ENCODE peak calls at places on chromosome 17, in four cellular contexts. One of them, this sample, is unnamed. For H3K27me3 and H3K4me1, the result is how much of the 10 kb centered on the place peaks cover.

GRCh38 chr17:1029196-1029911 is 32.4 kb downstream of the TIMM22 start:
- DNase-seq in heart right ventricle: no peak
- DNase-seq in psoas muscle: peak
- DNase-seq in mesenchymal stem cell: peak
- DNase-seq in this sample: peak

GRCh38 chr17:4534515-4534914 is 20.7 kb downstream of the MYBBP1A start:
- DNase-seq in heart right ventricle: no peak
- DNase-seq in psoas muscle: peak
- DNase-seq in mesenchymal stem cell: no peak
- DNase-seq in this sample: no peak

GRCh38 chr17:75738218-75738802 is 17.1 kb downstream of the ITGB4 start:
- DNase-seq in heart right ventricle: no peak
- DNase-seq in psoas muscle: peak
- DNase-seq in mesenchymal stem cell: no peak
- DNase-seq in this sample: no peak

GRCh38 chr17:49512296-49513043 is 17.4 kb downstream of the NGFR start:
- DNase-seq in heart right ventricle: no peak
- DNase-seq in psoas muscle: no peak
- DNase-seq in mesenchymal stem cell: no peak
- DNase-seq in this sample: no peak

GRCh38 chr17:80512233-80512632 is 32.4 kb upstream of the RPTOR start:
- DNase-seq in heart right ventricle: no peak
- DNase-seq in psoas muscle: no peak
- DNase-seq in mesenchymal stem cell: peak
- DNase-seq in this sample: peak

GRCh38 chr17:81727324-81728031 is 15.4 kb downstream of the SLC25A10 start:
- DNase-seq in heart right ventricle: no peak
- DNase-seq in psoas muscle: no peak
- DNase-seq in mesenchymal stem cell: no peak
- DNase-seq in this sample: no peak

GRCh38 chr17:4043862-4044261 is 79.6 kb upstream of the ATP2A3 start:
- DNase-seq in heart right ventricle: no peak
- DNase-seq in psoas muscle: no peak
- DNase-seq in mesenchymal stem cell: no peak
- DNase-seq in this sample: no peak

GRCh38 chr17:32281011-32281451 is 15.4 kb downstream of the RHBDL3 start:
- DNase-seq in heart right ventricle: peak
- DNase-seq in psoas muscle: peak
- DNase-seq in mesenchymal stem cell: no peak
- DNase-seq in this sample: no peak

GRCh38 chr17:38871247-38871991 is 1.6 kb downstream of the LASP1 start:
- DNase-seq in heart right ventricle: peak
- DNase-seq in psoas muscle: peak
- DNase-seq in mesenchymal stem cell: peak
- DNase-seq in this sample: peak

GRCh38 chr17:7292194-7292593 is 2.2 kb downstream of the YBX2 start:
- DNase-seq in heart right ventricle: no peak
- DNase-seq in psoas muscle: no peak
- DNase-seq in mesenchymal stem cell: no peak
- DNase-seq in this sample: no peak

GRCh38 chr17:1834378-1835149 is 4.8 kb downstream of the RPA1 start:
- DNase-seq in heart right ventricle: no peak
- DNase-seq in psoas muscle: no peak
- DNase-seq in mesenchymal stem cell: no peak
- DNase-seq in this sample: no peak

GRCh38 chr17:56359518-56359917 is 206.2 kb downstream of the ANKFN1 start:
- DNase-seq in heart right ventricle: no peak
- DNase-seq in psoas muscle: no peak
- DNase-seq in mesenchymal stem cell: no peak
- DNase-seq in this sample: no peak

GRCh38 chr17:72244942-72245341 is 124.1 kb downstream of the SOX9 start:
- DNase-seq in heart right ventricle: no peak
- DNase-seq in psoas muscle: no peak
- DNase-seq in mesenchymal stem cell: no peak
- DNase-seq in this sample: no peak

GRCh38 chr17:63573634-63574033 is 23.4 kb downstream of the DCAF7 start:
- DNase-seq in heart right ventricle: no peak
- DNase-seq in psoas muscle: no peak
- DNase-seq in mesenchymal stem cell: peak
- DNase-seq in this sample: peak

GRCh38 chr17:27559506-27559931 is 71.5 kb upstream of the LGALS9 start:
- DNase-seq in heart right ventricle: peak
- DNase-seq in psoas muscle: peak
- DNase-seq in mesenchymal stem cell: peak
- DNase-seq in this sample: peak

GRCh38 chr17:72654746-72655145 is 437.7 kb downstream of the SLC39A11 start:
- DNase-seq in heart right ventricle: no peak
- DNase-seq in psoas muscle: no peak
- DNase-seq in mesenchymal stem cell: no peak
- DNase-seq in this sample: no peak

DNA sequence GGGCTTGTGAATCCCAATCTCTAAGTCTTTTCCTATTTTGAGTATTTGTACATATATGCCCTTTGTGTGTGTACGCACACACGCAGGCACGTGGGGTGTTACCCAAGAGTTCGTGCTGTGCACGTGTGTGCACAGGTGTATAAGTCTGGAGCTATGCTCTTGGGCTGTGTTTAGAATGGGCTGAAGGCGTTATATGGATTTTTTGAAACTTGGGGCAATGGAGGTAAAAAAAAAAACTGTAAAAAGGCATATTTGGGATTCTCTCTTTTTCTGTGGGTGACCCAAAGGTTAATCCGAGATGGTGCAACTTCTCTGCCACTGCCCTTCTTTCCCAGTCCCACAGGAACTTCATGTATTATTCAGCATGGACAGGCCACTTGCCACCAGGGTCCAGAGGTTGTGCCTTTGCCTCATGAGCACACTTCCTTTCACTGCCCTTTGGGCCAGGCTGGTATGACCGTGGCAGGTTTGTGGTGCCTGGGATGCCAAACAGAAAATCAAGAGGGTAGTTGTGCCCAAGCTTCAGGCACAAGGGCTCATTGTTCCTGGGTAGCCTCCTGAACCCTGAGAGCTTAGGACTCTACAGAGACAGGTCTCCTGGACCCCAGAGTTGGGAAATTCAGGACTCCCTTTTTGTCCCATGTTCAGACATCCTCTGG is 1.6 kb downstream of the ABCC3 start:
- DNase-seq in heart right ventricle: no peak
- DNase-seq in psoas muscle: no peak
- DNase-seq in mesenchymal stem cell: no peak
- DNase-seq in this sample: peak
- H3K27me3 ChIP-seq in heart right ventricle: under half
- H3K27me3 ChIP-seq in psoas muscle: under half
- H3K27me3 ChIP-seq in mesenchymal stem cell: under half
- H3K27me3 ChIP-seq in this sample: under half

DNA sequence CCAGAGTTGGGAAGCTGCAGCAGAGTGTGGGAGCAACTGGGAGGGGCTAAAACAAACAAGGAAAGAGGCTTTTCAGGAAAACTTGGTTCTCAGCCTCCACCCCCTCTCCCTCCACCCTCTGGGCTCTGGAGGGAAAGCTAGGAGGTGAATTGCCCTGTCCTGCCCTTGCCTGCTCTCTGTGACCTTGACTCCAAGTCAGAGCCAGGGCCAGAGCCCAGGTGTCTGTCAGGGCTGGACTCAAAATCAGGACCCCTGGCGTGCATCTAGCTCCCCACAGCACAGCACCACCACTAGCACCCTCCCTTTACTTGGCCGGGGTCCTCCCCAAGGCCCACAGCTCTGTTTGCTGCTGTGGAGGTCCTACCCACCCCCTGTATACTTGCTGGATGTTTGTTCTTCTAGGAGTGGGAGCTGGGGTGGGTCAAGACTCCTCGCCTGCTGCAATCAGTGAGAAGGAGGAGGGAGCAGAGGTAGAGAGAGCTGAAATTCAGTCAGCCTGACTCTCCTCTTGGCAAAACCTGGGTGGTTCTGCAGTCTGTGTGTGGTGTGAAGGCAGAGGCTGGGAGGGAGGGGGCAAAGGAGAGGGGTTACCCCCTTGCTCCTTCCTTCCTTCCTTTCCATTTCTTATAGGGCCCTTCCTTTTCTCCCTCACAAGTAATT is 2.8 kb upstream of the NR1D1 start:
- DNase-seq in heart right ventricle: peak
- DNase-seq in psoas muscle: no peak
- DNase-seq in mesenchymal stem cell: no peak
- DNase-seq in this sample: no peak
- H3K4me1 ChIP-seq in heart right ventricle: half or more
- H3K4me1 ChIP-seq in psoas muscle: half or more
- H3K4me1 ChIP-seq in mesenchymal stem cell: under half
- H3K4me1 ChIP-seq in this sample: half or more

GRCh38 chr17:57873261-57874057 is 23.6 kb upstream of the MRPS23 start:
- DNase-seq in heart right ventricle: no peak
- DNase-seq in psoas muscle: no peak
- DNase-seq in mesenchymal stem cell: no peak
- DNase-seq in this sample: no peak
- H3K27me3 ChIP-seq in heart right ventricle: under half
- H3K27me3 ChIP-seq in psoas muscle: under half
- H3K27me3 ChIP-seq in mesenchymal stem cell: under half
- H3K27me3 ChIP-seq in this sample: under half

GRCh38 chr17:70139449-70139993 is 29.8 kb upstream of the KCNJ2 start:
- DNase-seq in heart right ventricle: no peak
- DNase-seq in psoas muscle: no peak
- DNase-seq in mesenchymal stem cell: no peak
- DNase-seq in this sample: no peak
- H3K4me1 ChIP-seq in heart right ventricle: under half
- H3K4me1 ChIP-seq in psoas muscle: under half
- H3K4me1 ChIP-seq in mesenchymal stem cell: under half
- H3K4me1 ChIP-seq in this sample: under half

GRCh38 chr17:79303641-79304205 is 229.1 kb downstream of the ENGASE start:
- DNase-seq in heart right ventricle: no peak
- DNase-seq in psoas muscle: no peak
- DNase-seq in mesenchymal stem cell: no peak
- DNase-seq in this sample: no peak
- H3K27me3 ChIP-seq in heart right ventricle: under half
- H3K27me3 ChIP-seq in psoas muscle: under half
- H3K27me3 ChIP-seq in mesenchymal stem cell: half or more
- H3K27me3 ChIP-seq in this sample: under half

GRCh38 chr17:50689251-50689650 is 18.5 kb downstream of the ANKRD40 start:
- DNase-seq in heart right ventricle: no peak
- DNase-seq in psoas muscle: no peak
- DNase-seq in mesenchymal stem cell: peak
- DNase-seq in this sample: peak
- H3K4me1 ChIP-seq in heart right ventricle: under half
- H3K4me1 ChIP-seq in psoas muscle: under half
- H3K4me1 ChIP-seq in mesenchymal stem cell: half or more
- H3K4me1 ChIP-seq in this sample: half or more

This sample was measured in adipocyte.